ENCODE peak calls at places on chromosome 6, in seven cellular contexts. W is uterus; F is SK-N-SH; S is cardiac muscle cell; M is lower lobe of right lung; B is GM23248; J is CD8-positive, alpha-beta T cell. O is an unnamed sample. For H3K36me3, the result is how much of the 10 kb centered on the place peaks cover.

GRCh38 chr6:151414641-151415260 is 23.4 kb upstream of the ZBTB2 start:
- DNase-seq in J (no peak), M (no peak), W (no peak), B (no peak), S (no peak), F (no peak), O (no peak)

GRCh38 chr6:121959501-121959900 is 440.0 kb upstream of the HSF2 start:
- DNase-seq in M (no peak), J (no peak), B (no peak), W (no peak), S (no peak), F (no peak), O (peak)

GRCh38 chr6:40397287-40398033 is 189.7 kb downstream of the LRFN2 start:
- DNase-seq in B (no peak), J (no peak), M (no peak), F (no peak), W (no peak), S (no peak), O (no peak)

GRCh38 chr6:68082086-68082485 is 553.0 kb upstream of the ADGRB3 start:
- DNase-seq in S (no peak), W (no peak), F (no peak), B (no peak), J (no peak), M (no peak), O (no peak)

GRCh38 chr6:111880181-111880944 is 7.1 kb upstream of the FYN start:
- DNase-seq in M (no peak), B (peak), W (no peak), J (no peak), F (no peak), S (peak), O (no peak)

GRCh38 chr6:160088069-160088773 is 33.4 kb upstream of the SLC22A1 start:
- DNase-seq in S (peak), F (peak), W (peak), B (peak), J (no peak), M (no peak), O (no peak)

GRCh38 chr6:112701201-112701600 is 354.1 kb downstream of the RFPL4B start:
- DNase-seq in S (peak), F (no peak), W (no peak), B (peak), J (no peak), M (no peak), O (no peak)

GRCh38 chr6:151154418-151154817 is 85.3 kb upstream of the AKAP12 start:
- DNase-seq in S (peak), B (peak), W (no peak), M (no peak), F (peak), J (no peak), O (no peak)

GRCh38 chr6:90098025-90098474 is 198.6 kb downstream of the BACH2 start:
- DNase-seq in M (peak), S (peak), B (peak), F (no peak), J (peak), W (peak), O (peak)

GRCh38 chr6:154402081-154402780 is 45.6 kb upstream of the IPCEF1 start:
- DNase-seq in F (no peak), M (no peak), S (no peak), W (no peak), B (no peak), J (no peak), O (no peak)

GRCh38 chr6:96967957-96968871 is 43.7 kb downstream of the KLHL32 start:
- DNase-seq in J (no peak), F (no peak), M (no peak), B (no peak), S (no peak), W (no peak), O (no peak)

GRCh38 chr6:98203170-98203806 is 631.1 kb upstream of the POU3F2 start:
- DNase-seq in W (no peak), J (no peak), S (no peak), F (no peak), B (peak), M (no peak), O (no peak)

GRCh38 chr6:80289727-80290126 is 183.3 kb downstream of the BCKDHB start:
- DNase-seq in S (no peak), B (no peak), F (no peak), J (no peak), W (no peak), M (no peak), O (no peak)

GRCh38 chr6:3773696-3774298 is 22.3 kb upstream of the PXDC1 start:
- DNase-seq in S (peak), M (no peak), B (peak), F (no peak), J (no peak), W (peak), O (no peak)

GRCh38 chr6:169445661-169446581 is 192.3 kb upstream of the THBS2 start:
- DNase-seq in B (no peak), F (no peak), W (no peak), M (peak), S (no peak), J (no peak), O (no peak)

GRCh38 chr6:149024361-149024760 is 277.5 kb downstream of the UST start:
- DNase-seq in S (no peak), J (no peak), B (no peak), F (no peak), M (no peak), W (no peak), O (no peak)

GRCh38 chr6:105550961-105551625 is 148.2 kb upstream of the PREP start:
- DNase-seq in S (no peak), B (no peak), J (no peak), W (no peak), F (no peak), M (no peak), O (no peak)

GRCh38 chr6:26556263-26557070 is 18.3 kb downstream of the HMGN4 start:
- DNase-seq in S (peak), M (no peak), J (peak), F (peak), B (peak), W (peak), O (no peak)

GRCh38 chr6:20153194-20153593 is 59.1 kb downstream of the MBOAT1 start:
- DNase-seq in B (no peak), F (no peak), W (no peak), M (no peak), J (no peak), S (no peak), O (no peak)

GRCh38 chr6:84804720-84805119 is 40.3 kb upstream of the TBX18 start:
- DNase-seq in M (no peak), J (no peak), W (no peak), F (no peak), S (no peak), B (peak), O (no peak)

GRCh38 chr6:16547586-16547985 is 213.7 kb downstream of the ATXN1 start:
- DNase-seq in B (no peak), M (no peak), W (no peak), S (peak), F (no peak), J (no peak), O (no peak)

GRCh38 chr6:39276379-39276995 is 37.7 kb downstream of the KCNK17 start:
- DNase-seq in M (no peak), B (no peak), W (no peak), F (no peak), J (no peak), S (no peak), O (no peak)

GRCh38 chr6:16334671-16335070 is 96.3 kb downstream of the GMPR start:
- DNase-seq in W (peak), F (no peak), J (no peak), B (peak), S (peak), M (no peak), O (no peak)

GRCh38 chr6:97923249-97923648 is 640.2 kb upstream of the MMS22L start:
- DNase-seq in B (no peak), F (no peak), S (no peak), J (no peak), M (no peak), W (no peak), O (no peak)

GRCh38 chr6:302760-303159 is 10.5 kb downstream of the DUSP22 start:
- DNase-seq in M (no peak), F (no peak), B (no peak), J (no peak), W (no peak), S (no peak), O (no peak)

GRCh38 chr6:142925575-142926110 is 19.3 kb downstream of the HIVEP2 start:
- DNase-seq in W (no peak), B (peak), J (no peak), S (peak), M (no peak), F (no peak), O (no peak)

GRCh38 chr6:140438346-140438735 is 1063.9 kb upstream of the CITED2 start:
- DNase-seq in M (no peak), F (no peak), S (no peak), W (no peak), B (peak), J (no peak), O (no peak)

GRCh38 chr6:97406633-97407032 is 123.6 kb upstream of the MMS22L start:
- DNase-seq in S (no peak), J (no peak), W (no peak), B (no peak), F (no peak), M (no peak), O (no peak)

GRCh38 chr6:6646859-6647258 is 58.3 kb downstream of the LY86 start:
- DNase-seq in F (no peak), W (no peak), S (no peak), M (no peak), J (no peak), B (no peak), O (no peak)

GRCh38 chr6:51844391-51844735 is 243.1 kb downstream of the PKHD1 start:
- DNase-seq in J (no peak), S (no peak), W (no peak), B (no peak), M (no peak), F (peak), O (no peak)

GRCh38 chr6:75081920-75082319 is 123.9 kb downstream of the COL12A1 start:
- DNase-seq in S (no peak), W (no peak), M (no peak), J (no peak), F (no peak), B (no peak), O (no peak)

GRCh38 chr6:39476151-39476550 is 153.6 kb upstream of the KCNK16 start:
- DNase-seq in B (no peak), F (no peak), M (no peak), W (no peak), S (no peak), J (no peak), O (no peak)

GRCh38 chr6:12010635-12011275 is 1.4 kb upstream of the HIVEP1 start:
- DNase-seq in J (no peak), W (peak), S (no peak), M (peak), B (peak), F (peak), O (no peak)

DNA sequence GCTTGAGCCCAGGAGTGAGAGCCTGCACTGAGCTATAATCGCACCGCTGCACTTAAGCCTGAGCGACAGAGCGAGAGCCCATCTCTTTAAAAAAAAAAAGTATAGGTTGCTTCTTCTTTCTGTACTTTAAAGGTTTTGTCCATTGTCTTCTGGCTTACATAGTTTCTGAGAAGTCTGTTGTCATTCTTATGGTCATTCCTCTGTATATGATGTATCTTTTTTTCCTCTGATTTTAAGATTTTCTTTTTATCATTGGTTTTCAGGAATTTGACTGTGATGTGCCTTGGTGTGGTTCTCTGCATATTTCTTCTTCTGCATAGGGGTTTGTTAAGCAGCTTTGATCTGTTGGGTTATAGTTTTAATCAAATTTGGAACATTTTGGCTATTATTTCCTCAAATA is 29.1 kb downstream of the QRSL1 start:
- DNase-seq in S (peak), J (no peak), W (no peak), M (no peak), F (no peak), B (peak), O (no peak)
- H3K36me3 ChIP-seq in S (under half), J (under half), W (under half), M (half or more), F (half or more), B (under half), O (under half)

DNA sequence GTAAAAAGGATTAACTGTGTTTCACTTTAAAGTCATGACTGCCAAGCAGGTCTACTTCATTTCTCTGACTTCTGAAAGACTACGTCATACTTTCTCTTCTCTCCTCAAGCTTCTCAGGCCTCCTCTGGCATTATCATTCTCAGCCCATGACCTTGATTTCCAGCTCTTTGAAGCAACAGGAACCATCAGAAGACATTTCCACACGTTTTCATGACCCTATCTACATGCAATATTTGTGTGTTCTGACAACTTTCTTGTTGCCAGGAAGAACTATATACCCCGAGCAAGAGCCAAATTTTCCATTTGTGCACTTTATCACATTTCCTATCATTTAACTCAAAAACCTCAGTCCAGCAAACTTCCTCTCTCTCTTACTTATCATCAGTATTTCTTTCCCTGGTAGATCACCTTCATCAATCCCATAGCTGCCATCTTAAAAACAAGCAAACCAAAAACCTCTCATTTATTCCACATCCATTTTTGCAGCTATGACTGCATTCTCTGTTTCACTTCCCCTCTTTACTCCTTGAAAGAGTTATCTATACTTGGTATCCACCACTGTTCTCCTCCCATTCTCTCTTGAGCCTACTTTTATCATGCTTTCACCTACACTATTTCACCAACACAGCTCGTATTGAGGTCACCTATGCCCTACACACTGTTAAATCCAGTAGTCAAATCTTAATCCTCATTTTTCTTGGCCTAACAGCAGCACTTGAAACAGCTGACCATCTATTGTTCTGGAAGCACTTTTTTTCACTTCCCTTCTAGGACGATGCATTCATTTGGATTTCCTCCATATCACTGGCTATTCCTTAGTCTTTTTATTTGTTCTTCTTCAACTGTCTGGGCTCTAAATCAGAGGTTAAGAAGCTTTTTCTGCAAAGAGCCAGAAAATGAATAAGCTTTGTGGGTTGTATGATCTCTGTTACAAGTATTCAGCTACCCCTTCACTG is 47.1 kb downstream of the STX7 start:
- DNase-seq in B (no peak), S (no peak), F (no peak), W (no peak), J (no peak), M (no peak), O (no peak)
- H3K27ac ChIP-seq in B (peak), S (no peak), F (no peak), W (no peak), J (no peak), M (no peak), O (no peak)

DNA sequence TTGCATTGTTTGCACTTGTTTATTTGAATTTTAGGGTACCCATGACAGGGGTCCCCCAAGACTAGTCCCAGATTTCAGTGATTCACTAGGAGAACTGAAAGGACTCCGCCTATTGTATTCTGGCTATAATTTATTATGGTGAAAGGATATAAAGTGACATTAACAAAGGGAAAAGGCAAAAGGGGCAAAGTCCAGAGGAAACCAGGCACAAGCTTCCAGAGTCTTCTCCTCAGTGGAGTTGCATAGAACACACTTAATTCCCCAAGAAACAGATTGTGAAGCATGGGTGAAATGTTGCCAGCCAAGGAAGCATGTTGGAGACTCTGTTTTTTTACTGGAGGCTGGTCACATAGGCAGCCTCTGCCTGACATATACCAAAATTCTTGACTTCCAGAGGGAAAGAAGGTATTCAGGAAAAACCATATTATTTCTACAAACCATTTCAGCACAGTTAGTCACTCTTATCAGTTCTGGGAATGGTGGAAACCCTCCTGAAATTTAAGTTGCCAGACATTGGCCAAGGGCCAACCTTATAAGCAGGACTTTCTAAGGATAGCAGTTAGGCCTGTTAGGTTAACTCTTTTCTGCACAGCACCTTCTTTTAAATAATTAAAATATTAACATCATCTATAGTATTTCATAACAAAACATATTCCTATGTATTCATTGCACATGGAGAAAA is 71.8 kb downstream of the FIG4 start:
- DNase-seq in S (peak), B (peak), W (no peak), M (no peak), F (no peak), J (no peak), O (no peak)
- H3K36me3 ChIP-seq in S (under half), B (under half), W (under half), M (under half), F (under half), J (under half), O (under half)

GRCh38 chr6:163354779-163355431 is 59.6 kb upstream of the QKI start:
- DNase-seq in S (peak), J (no peak), B (peak), M (peak), W (peak), F (peak), O (no peak)
- H3K27ac ChIP-seq in S (no peak), J (no peak), B (peak), M (peak), W (peak), F (peak), O (no peak)